ENCODE peak calls at places on chromosomes 5 and 9, in ten cellular contexts. G is endothelial cell; Q is AG08396; B is left colon; T is stimulated activated CD4-positive, alpha-beta T cell treated with anti-CD3 and anti-CD28 coated beads, Interleukin-1b, Interleukin-23, amount 100 ng/mL, for 4 hours; A is posterior cingulate gyrus; W is HCT116; H is neural progenitor cell; D is germinal center; K is upper lobe of right lung. F is an unnamed sample.

GRCh38 chr9:110316255-110316921 is 21.3 kb downstream of the TXNDC8 start:
- DNase-seq in G (no peak), Q (no peak), B (no peak), T (no peak), A (no peak), W (no peak), H (no peak), D (peak; percentile 37), K (no peak), F (no peak)

GRCh38 chr5:148805323-148806290 is 20.8 kb upstream of the ADRB2 start:
- DNase-seq in G (no peak), Q (no peak), B (no peak), T (no peak), A (no peak), W (no peak), H (no peak), D (peak; percentile 14), K (no peak), F (no peak)

GRCh38 chr5:151204051-151204450 is 19.8 kb downstream of the CCDC69 start:
- DNase-seq in G (no peak), Q (no peak), B (no peak), T (no peak), A (no peak), W (no peak), H (no peak), D (no peak), K (no peak), F (no peak)

GRCh38 chr5:150615141-150615699 is 25.2 kb upstream of the SYNPO start:
- DNase-seq in G (no peak), Q (peak; percentile 59), B (no peak), T (no peak), A (no peak), W (no peak), H (no peak), D (no peak), K (no peak), F (no peak)

GRCh38 chr9:129397335-129397734 is 219.3 kb upstream of the IER5L start:
- DNase-seq in G (no peak), Q (no peak), B (no peak), T (no peak), A (no peak), W (no peak), H (no peak), D (no peak), K (no peak), F (no peak)

GRCh38 chr5:25662610-25663009 is 1017.8 kb upstream of the CDH10 start:
- DNase-seq in G (no peak), Q (no peak), B (no peak), T (no peak), A (no peak), W (no peak), H (no peak), D (no peak), K (no peak), F (no peak)

GRCh38 chr5:109455598-109456096 is 45.9 kb upstream of the PJA2 start:
- DNase-seq in G (no peak), Q (peak; percentile 71), B (no peak), T (no peak), A (no peak), W (peak; percentile 31), H (no peak), D (no peak), K (no peak), F (peak; percentile 92)

GRCh38 chr9:673966-674526 is 167.5 kb upstream of the DMRT1 start:
- DNase-seq in G (no peak), Q (no peak), B (no peak), T (no peak), A (no peak), W (no peak), H (peak; percentile 71), D (no peak), K (no peak), F (no peak)

GRCh38 chr9:8632493-8632892 is 832.9 kb upstream of the DMAC1 start:
- DNase-seq in G (no peak), Q (no peak), B (no peak), T (no peak), A (no peak), W (no peak), H (no peak), D (no peak), K (no peak), F (no peak)

GRCh38 chr9:124590886-124591641 is 83.9 kb upstream of the NR5A1 start:
- DNase-seq in G (no peak), Q (no peak), B (peak; percentile 28), T (no peak), A (no peak), W (no peak), H (no peak), D (no peak), K (no peak), F (no peak)

GRCh38 chr9:6938447-6938846 is 180.7 kb downstream of the KDM4C start:
- DNase-seq in G (no peak), Q (peak; percentile 67), B (no peak), T (no peak), A (no peak), W (no peak), H (no peak), D (no peak), K (no peak), F (peak; percentile 77)

GRCh38 chr9:14585730-14586473 is 107.3 kb downstream of the ZDHHC21 start:
- DNase-seq in G (no peak), Q (no peak), B (no peak), T (no peak), A (no peak), W (no peak), H (no peak), D (no peak), K (no peak), F (no peak)

GRCh38 chr9:101580076-101580475 is 14.7 kb downstream of the PPP3R2 start:
- DNase-seq in G (no peak), Q (no peak), B (no peak), T (no peak), A (no peak), W (no peak), H (no peak), D (no peak), K (no peak), F (no peak)

GRCh38 chr9:110742741-110743371 is 74.3 kb downstream of the MUSK start:
- DNase-seq in G (no peak), Q (peak; percentile 36), B (no peak), T (no peak), A (no peak), W (no peak), H (peak; percentile 84), D (no peak), K (no peak), F (no peak)

GRCh38 chr9:127233582-127234350 is 30.8 kb upstream of the GARNL3 start:
- DNase-seq in G (no peak), Q (no peak), B (no peak), T (no peak), A (no peak), W (no peak), H (no peak), D (no peak), K (no peak), F (no peak)

GRCh38 chr9:125774106-125774505 is 26.9 kb downstream of the PBX3 start:
- DNase-seq in G (no peak), Q (no peak), B (no peak), T (no peak), A (no peak), W (no peak), H (no peak), D (no peak), K (no peak), F (no peak)

GRCh38 chr5:51396797-51397196 is 13.5 kb downstream of the ISL1 start:
- DNase-seq in G (no peak), Q (no peak), B (no peak), T (no peak), A (no peak), W (no peak), H (no peak), D (no peak), K (no peak), F (no peak)

GRCh38 chr5:34929150-34929719 is at the start of gene DNAJC21:
- DNase-seq in G (peak; percentile 97), Q (peak; percentile 98), B (peak; percentile 98), T (peak; percentile 99), A (peak; percentile 98), W (peak; percentile 87), H (peak; percentile 99), D (peak; percentile 98), K (peak; percentile 100), F (peak; percentile 73)

GRCh38 chr9:18405240-18405639 is 68.7 kb upstream of the ADAMTSL1 start:
- DNase-seq in G (no peak), Q (no peak), B (no peak), T (no peak), A (no peak), W (no peak), H (no peak), D (no peak), K (no peak), F (no peak)

GRCh38 chr5:129271309-129271708 is 176.8 kb downstream of the ISOC1 start:
- DNase-seq in G (peak; percentile 22), Q (no peak), B (no peak), T (no peak), A (peak; percentile 14), W (peak; percentile 19), H (peak; percentile 53), D (no peak), K (no peak), F (no peak)

GRCh38 chr5:143682788-143683419 is 129.1 kb upstream of the HMHB1 start:
- DNase-seq in G (no peak), Q (no peak), B (no peak), T (no peak), A (no peak), W (no peak), H (no peak), D (no peak), K (no peak), F (no peak)

GRCh38 chr5:119864286-119864685 is 234.9 kb downstream of the FAM170A start:
- DNase-seq in G (no peak), Q (no peak), B (no peak), T (no peak), A (no peak), W (no peak), H (no peak), D (no peak), K (no peak), F (no peak)

GRCh38 chr9:99262949-99263418 is 40.9 kb downstream of the SEC61B start:
- DNase-seq in G (no peak), Q (no peak), B (no peak), T (no peak), A (no peak), W (no peak), H (no peak), D (peak; percentile 10), K (no peak), F (no peak)

GRCh38 chr5:154202379-154203260 is 12.1 kb downstream of the GALNT10 start:
- DNase-seq in G (no peak), Q (no peak), B (peak; percentile 21), T (peak; percentile 46), A (peak; percentile 27), W (no peak), H (no peak), D (no peak), K (no peak), F (no peak)

GRCh38 chr9:81314525-81314924 is 374.8 kb downstream of the TLE1 start:
- DNase-seq in G (no peak), Q (no peak), B (no peak), T (no peak), A (no peak), W (no peak), H (no peak), D (no peak), K (no peak), F (no peak)

GRCh38 chr9:77523891-77524290 is 124.2 kb downstream of the GNA14 start:
- DNase-seq in G (no peak), Q (no peak), B (no peak), T (no peak), A (no peak), W (no peak), H (no peak), D (no peak), K (no peak), F (no peak)

GRCh38 chr5:158802941-158803341 is 296.8 kb downstream of the EBF1 start:
- DNase-seq in G (no peak), Q (no peak), B (no peak), T (no peak), A (no peak), W (no peak), H (no peak), D (no peak), K (no peak), F (no peak)

GRCh38 chr5:968953-969352 is 39.6 kb upstream of the NKD2 start:
- DNase-seq in G (no peak), Q (no peak), B (no peak), T (no peak), A (no peak), W (no peak), H (no peak), D (no peak), K (no peak), F (no peak)

F was measured in kidney epithelial cell.